ENCODE peak calls at places on chromosomes 5 and 9, in eight cellular contexts. U, A, W, H, E, S, D and K are unnamed samples.

GRCh38 chr5:134132372-134133212 is 18.1 kb downstream of the TCF7 start:
- DNase-seq in U (no peak), A (peak; percentile 92), W (no peak), H (no peak), E (peak; percentile 61), S (no peak), D (no peak), K (no peak)

GRCh38 chr9:114899461-114899860 is 30.9 kb downstream of the TNFSF8 start:
- DNase-seq in U (no peak), A (no peak), W (no peak), H (no peak), E (no peak), S (no peak), D (no peak), K (no peak)

GRCh38 chr5:111670826-111671492 is 86.0 kb downstream of the NREP start:
- DNase-seq in U (no peak), A (no peak), W (no peak), H (no peak), E (no peak), S (no peak), D (no peak), K (no peak)

GRCh38 chr5:91142819-91143218 is 240.3 kb downstream of the ARRDC3 start:
- DNase-seq in U (no peak), A (no peak), W (no peak), H (no peak), E (no peak), S (no peak), D (no peak), K (no peak)

GRCh38 chr5:53874409-53874808 is 314.0 kb downstream of the NDUFS4 start:
- DNase-seq in U (no peak), A (no peak), W (no peak), H (no peak), E (no peak), S (peak; percentile 75), D (no peak), K (peak; percentile 7)

GRCh38 chr5:176642675-176643490 is 4.4 kb upstream of the TSPAN17 start:
- DNase-seq in U (no peak), A (no peak), W (no peak), H (no peak), E (no peak), S (no peak), D (no peak), K (no peak)

GRCh38 chr9:95497772-95498171 is 19.0 kb downstream of the PTCH1 start:
- DNase-seq in U (no peak), A (no peak), W (no peak), H (no peak), E (no peak), S (no peak), D (no peak), K (no peak)

GRCh38 chr9:3835393-3835792 is 309.6 kb upstream of the RFX3 start:
- DNase-seq in U (no peak), A (no peak), W (no peak), H (no peak), E (no peak), S (no peak), D (no peak), K (no peak)

GRCh38 chr5:82808960-82809359 is 268.2 kb downstream of the TMEM167A start:
- DNase-seq in U (no peak), A (no peak), W (no peak), H (no peak), E (no peak), S (no peak), D (no peak), K (no peak)

GRCh38 chr5:163163858-163164257 is 273.5 kb upstream of the CCNG1 start:
- DNase-seq in U (no peak), A (no peak), W (no peak), H (no peak), E (no peak), S (no peak), D (no peak), K (no peak)

GRCh38 chr9:83707768-83708514 is at the start of gene UBQLN1:
- DNase-seq in U (peak; percentile 91), A (peak; percentile 72), W (peak; percentile 95), H (peak; percentile 97), E (peak; percentile 79), S (peak; percentile 96), D (peak; percentile 92), K (peak; percentile 99)

GRCh38 chr9:29717576-29717975 is 2144.3 kb upstream of the C9orf72 start:
- DNase-seq in U (no peak), A (no peak), W (no peak), H (no peak), E (no peak), S (no peak), D (no peak), K (no peak)

GRCh38 chr5:175347027-175347426 is 97.0 kb downstream of the DRD1 start:
- DNase-seq in U (peak; percentile 13), A (no peak), W (no peak), H (no peak), E (no peak), S (no peak), D (no peak), K (peak; percentile 28)

GRCh38 chr5:128487041-128487440 is 51.0 kb downstream of the FBN2 start:
- DNase-seq in U (no peak), A (no peak), W (no peak), H (no peak), E (no peak), S (no peak), D (no peak), K (no peak)

GRCh38 chr5:430214-430925 is 12.6 kb upstream of the EXOC3 start:
- DNase-seq in U (no peak), A (no peak), W (no peak), H (no peak), E (no peak), S (no peak), D (no peak), K (no peak)

GRCh38 chr5:154813736-154814135 is 36.7 kb downstream of the FAXDC2 start:
- DNase-seq in U (no peak), A (no peak), W (no peak), H (no peak), E (no peak), S (no peak), D (no peak), K (no peak)

GRCh38 chr9:96441798-96442445 is 8.0 kb upstream of the HABP4 start:
- DNase-seq in U (no peak), A (no peak), W (no peak), H (no peak), E (no peak), S (no peak), D (no peak), K (no peak)

GRCh38 chr5:134913795-134914194 is 8.9 kb downstream of the PCBD2 start:
- DNase-seq in U (no peak), A (no peak), W (no peak), H (no peak), E (no peak), S (no peak), D (no peak), K (no peak)

GRCh38 chr5:123605822-123606221 is 93.8 kb downstream of the CSNK1G3 start:
- DNase-seq in U (no peak), A (no peak), W (no peak), H (no peak), E (no peak), S (no peak), D (no peak), K (no peak)

GRCh38 chr5:134345996-134346395 is 21.0 kb downstream of the CDKL3 start:
- DNase-seq in U (no peak), A (no peak), W (no peak), H (no peak), E (no peak), S (no peak), D (no peak), K (no peak)

GRCh38 chr5:122458278-122458872 is 146.3 kb downstream of the SNCAIP start:
- DNase-seq in U (peak; percentile 21), A (no peak), W (no peak), H (peak; percentile 19), E (peak; percentile 7), S (no peak), D (no peak), K (peak; percentile 10)

GRCh38 chr5:142813208-142813607 is 43.0 kb downstream of the ARHGAP26 start:
- DNase-seq in U (no peak), A (no peak), W (no peak), H (no peak), E (no peak), S (no peak), D (no peak), K (no peak)

GRCh38 chr5:56003179-56003578 is 8.4 kb upstream of the IL6ST start:
- DNase-seq in U (peak; percentile 15), A (no peak), W (no peak), H (peak; percentile 84), E (no peak), S (peak; percentile 63), D (no peak), K (no peak)

GRCh38 chr9:23308114-23308513 is 517.9 kb downstream of the ELAVL2 start:
- DNase-seq in U (no peak), A (no peak), W (no peak), H (no peak), E (no peak), S (no peak), D (no peak), K (no peak)
- TF ChIP-seq POLR2A in U (no peak), A (no peak), W (no peak), H (no peak), E (no peak), S (no peak), D (no peak), K (no peak)

DNA sequence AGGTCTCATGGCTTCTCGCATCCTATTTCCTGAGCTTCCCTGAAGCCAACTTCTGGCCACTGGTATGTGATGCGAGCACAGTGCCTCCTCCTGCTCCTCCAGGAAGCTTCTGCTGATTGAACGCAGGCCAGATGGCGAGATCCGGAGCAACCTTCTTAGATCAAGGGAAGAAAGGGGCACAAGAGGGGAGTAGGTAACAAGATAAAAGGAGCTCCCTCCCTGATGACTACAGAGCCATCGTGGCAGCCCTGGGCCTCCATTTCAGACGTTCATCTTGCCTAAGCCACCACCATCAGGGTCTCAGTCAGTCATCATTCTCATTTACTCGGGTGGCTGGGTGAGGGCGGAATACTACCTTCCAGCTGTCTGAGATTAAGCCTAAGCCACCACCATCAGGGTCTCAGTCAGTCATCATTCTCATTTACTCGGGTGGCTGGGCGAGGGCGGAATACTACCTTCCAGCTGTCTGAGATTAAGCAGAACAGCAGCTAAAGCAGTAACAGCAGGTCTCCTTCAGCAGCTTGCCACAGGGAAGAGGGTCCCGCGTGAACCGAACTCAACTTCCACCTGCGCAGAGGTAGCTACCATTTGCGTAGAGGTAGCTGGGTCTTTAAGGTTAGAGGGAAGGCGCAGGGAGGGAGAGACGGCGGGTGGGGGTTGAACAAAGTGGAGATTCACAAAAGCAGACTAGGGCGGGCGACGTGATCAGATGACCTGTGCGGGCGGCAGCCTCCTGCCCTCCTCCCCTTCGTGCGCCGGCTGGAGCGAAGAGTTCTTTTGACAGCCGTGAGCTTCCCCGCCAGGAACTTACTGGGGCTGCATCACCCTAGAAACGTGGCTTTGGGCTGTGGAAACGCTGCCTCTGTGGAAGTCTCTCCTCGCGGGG is 27.9 kb upstream of the MGAT1 start:
- DNase-seq in U (no peak), A (no peak), W (peak; percentile 75), H (peak; percentile 56), E (no peak), S (peak; percentile 85), D (peak; percentile 68), K (no peak)
- TF ChIP-seq POLR2A in U (no peak), A (peak; percentile 67), W (no peak), H (no peak), E (peak; percentile 65), S (peak; percentile 35), D (no peak), K (no peak)

GRCh38 chr9:106862946-106863740 is at the start of gene ZNF462:
- DNase-seq in U (no peak), A (no peak), W (peak; percentile 51), H (peak; percentile 43), E (no peak), S (no peak), D (peak; percentile 53), K (peak; percentile 60)
- TF ChIP-seq POLR2A in U (no peak), A (no peak), W (no peak), H (peak; percentile 42), E (no peak), S (no peak), D (no peak), K (peak; percentile 93)

GRCh38 chr5:151660616-151661015 is 26.1 kb downstream of the SPARC start:
- DNase-seq in U (no peak), A (no peak), W (no peak), H (no peak), E (no peak), S (no peak), D (no peak), K (peak; percentile 35)
- TF ChIP-seq POLR2A in U (no peak), A (no peak), W (no peak), H (no peak), E (no peak), S (no peak), D (no peak), K (no peak)